ENCODE peak calls at places on chromosomes 3 and 15, in four cellular contexts. V, F, Z and D are unnamed samples.

GRCh38 chr15:74410502-74410901 is 23.3 kb downstream of the SEMA7A start:
- DNase-seq in V (no peak), F (no peak), Z (no peak), D (no peak)

GRCh38 chr3:183507551-183507950 is 48.0 kb downstream of the KLHL6 start:
- DNase-seq in V (no peak), F (no peak), Z (no peak), D (no peak)

GRCh38 chr3:117887896-117888295 is 1146.8 kb downstream of the IGSF11 start:
- DNase-seq in V (no peak), F (no peak), Z (peak), D (no peak)

GRCh38 chr3:169283902-169284451 is 379.5 kb downstream of the MECOM start:
- DNase-seq in V (peak), F (no peak), Z (no peak), D (no peak)

GRCh38 chr3:126577256-126577655 is 18.5 kb upstream of the C3orf22 start:
- DNase-seq in V (no peak), F (no peak), Z (no peak), D (no peak)

GRCh38 chr3:23111286-23111685 is 91.8 kb upstream of the UBE2E2 start:
- DNase-seq in V (no peak), F (no peak), Z (no peak), D (no peak)

GRCh38 chr15:101458908-101459578 is 30.5 kb downstream of the PCSK6 start:
- DNase-seq in V (no peak), F (no peak), Z (no peak), D (no peak)

GRCh38 chr3:117788086-117788485 is 1078.5 kb downstream of the TUSC7 start:
- DNase-seq in V (peak), F (peak), Z (peak), D (no peak)

GRCh38 chr3:81581966-81582599 is 179.4 kb downstream of the GBE1 start:
- DNase-seq in V (peak), F (peak), Z (peak), D (no peak)

GRCh38 chr3:42755681-42756578 is 17.1 kb downstream of the CCDC13 start:
- DNase-seq in V (no peak), F (peak), Z (no peak), D (peak)

GRCh38 chr3:124774841-124775402 is 44.7 kb downstream of the UMPS start:
- DNase-seq in V (no peak), F (no peak), Z (no peak), D (no peak)

GRCh38 chr3:9692416-9692815 is 11.2 kb upstream of the CPNE9 start:
- DNase-seq in V (no peak), F (no peak), Z (no peak), D (no peak)

GRCh38 chr3:192812736-192813383 is 85.5 kb upstream of the FGF12 start:
- DNase-seq in V (peak), F (peak), Z (no peak), D (no peak)

GRCh38 chr15:89486726-89487050 is 9.7 kb downstream of the RHCG start:
- DNase-seq in V (no peak), F (no peak), Z (no peak), D (peak)

GRCh38 chr15:55816017-55816416 is 73.1 kb upstream of the PRTG start:
- DNase-seq in V (no peak), F (no peak), Z (peak), D (no peak)

GRCh38 chr15:93719941-93720351 is 511.4 kb upstream of the MCTP2 start:
- DNase-seq in V (no peak), F (no peak), Z (peak), D (no peak)

GRCh38 chr15:80906159-80906775 is 83.4 kb downstream of the MESD start:
- DNase-seq in V (no peak), F (peak), Z (peak), D (no peak)

GRCh38 chr15:72532991-72533601 is 59.0 kb downstream of the ARIH1 start:
- DNase-seq in V (no peak), F (no peak), Z (no peak), D (peak)

GRCh38 chr3:193826126-193826795 is 233.3 kb downstream of the OPA1 start:
- DNase-seq in V (peak), F (peak), Z (peak), D (no peak)

GRCh38 chr3:21647961-21648360 is 103.0 kb downstream of the ZNF385D start:
- DNase-seq in V (no peak), F (no peak), Z (no peak), D (no peak)

GRCh38 chr15:99425666-99426301 is 140.0 kb upstream of the MEF2A start:
- DNase-seq in V (no peak), F (no peak), Z (no peak), D (no peak)

GRCh38 chr15:85000189-85000864 is 18.7 kb downstream of the PDE8A start:
- DNase-seq in V (no peak), F (no peak), Z (no peak), D (no peak)

GRCh38 chr3:181622365-181622764 is 89.4 kb upstream of the SOX2 start:
- DNase-seq in V (no peak), F (peak), Z (peak), D (no peak)

GRCh38 chr15:91737419-91737818 is 116.1 kb upstream of the SLCO3A1 start:
- DNase-seq in V (no peak), F (no peak), Z (no peak), D (no peak)

GRCh38 chr3:56055616-56056350 is 412.5 kb downstream of the ERC2 start:
- DNase-seq in V (no peak), F (no peak), Z (no peak), D (no peak)

GRCh38 chr3:10263549-10264363 is 15.5 kb downstream of the TATDN2 start:
- DNase-seq in V (peak), F (peak), Z (peak), D (peak)

GRCh38 chr3:114212646-114213045 is 24.7 kb downstream of the ZNF80 start:
- DNase-seq in V (no peak), F (no peak), Z (no peak), D (no peak)

GRCh38 chr3:114216186-114216970 is 21.0 kb downstream of the ZNF80 start:
- DNase-seq in V (no peak), F (no peak), Z (peak), D (no peak)

GRCh38 chr3:114213262-114213668 is 24.1 kb downstream of the ZNF80 start:
- DNase-seq in V (no peak), F (no peak), Z (peak), D (no peak)

GRCh38 chr3:114214542-114215341 is 22.6 kb downstream of the ZNF80 start:
- DNase-seq in V (no peak), F (no peak), Z (no peak), D (no peak)

GRCh38 chr3:114213669-114214541 is 23.5 kb downstream of the ZNF80 start:
- DNase-seq in V (no peak), F (no peak), Z (peak), D (peak)
- TF ChIP-seq CTCF in V (no peak), F (no peak), Z (no peak), D (peak)

GRCh38 chr15:77907824-77908751 is 169.4 kb downstream of the TBC1D2B start:
- DNase-seq in V (peak), F (peak), Z (peak), D (peak)
- TF ChIP-seq CTCF in V (peak), F (peak), Z (peak), D (peak)

GRCh38 chr3:103127737-103128136 is 692.9 kb downstream of the ZPLD1 start:
- DNase-seq in V (no peak), F (peak), Z (peak), D (no peak)

GRCh38 chr3:103127116-103127630 is 692.4 kb downstream of the ZPLD1 start:
- DNase-seq in V (no peak), F (no peak), Z (peak), D (no peak)

GRCh38 chr3:103126111-103126510 is 691.3 kb downstream of the ZPLD1 start:
- DNase-seq in V (no peak), F (no peak), Z (no peak), D (no peak)
- TF ChIP-seq CTCF in V (no peak), F (no peak), Z (no peak), D (no peak)

GRCh38 chr3:90092994-90093393 is 985.6 kb downstream of the EPHA3 start:
- DNase-seq in V (no peak), F (peak), Z (peak), D (no peak)
- TF ChIP-seq CTCF in V (peak), F (peak), Z (peak), D (peak)

DNA sequence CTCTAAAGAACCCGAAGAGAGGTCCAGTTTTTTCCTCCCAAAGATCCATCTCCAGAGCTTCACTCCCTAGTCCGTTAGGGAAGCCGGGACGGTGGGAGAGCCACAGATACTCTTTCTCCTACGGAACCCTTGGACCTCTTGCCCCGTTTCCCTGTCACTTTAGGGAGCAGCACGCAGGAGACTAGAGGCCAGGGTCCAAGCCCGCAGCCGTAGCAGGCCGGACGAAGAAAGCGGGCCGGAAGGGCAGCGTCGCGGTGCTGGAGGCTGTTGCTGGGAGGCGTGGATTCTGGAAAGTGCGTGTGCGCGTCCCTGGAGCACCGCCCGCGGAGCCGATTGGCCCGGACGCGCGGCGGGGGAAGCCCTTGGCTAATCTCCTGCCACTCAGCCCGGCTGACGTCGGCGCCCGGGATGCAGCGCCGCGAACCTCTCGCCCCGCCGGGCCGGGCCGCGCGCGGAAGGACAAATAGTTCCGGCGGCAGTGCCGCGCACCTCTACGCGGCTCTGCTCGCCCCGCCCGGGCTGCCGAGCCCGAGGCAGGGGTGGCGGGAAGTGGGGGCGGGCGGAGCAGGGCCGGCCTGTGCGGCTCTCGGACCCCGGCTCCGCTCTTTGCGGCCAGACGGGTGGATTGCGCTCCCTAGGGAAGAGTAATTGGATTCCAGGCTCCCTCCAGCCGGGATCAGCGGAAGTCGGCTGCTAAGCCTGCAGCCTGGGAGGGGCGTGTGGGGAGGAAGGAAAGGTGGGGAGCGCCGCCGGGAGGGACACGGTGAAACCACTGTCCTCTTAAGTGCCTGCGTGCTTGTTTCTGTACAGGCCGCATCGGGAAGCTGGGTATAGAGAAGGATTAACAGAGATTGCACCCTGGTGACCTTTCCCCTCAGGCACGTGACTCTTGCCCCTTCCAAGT is 31.3 kb upstream of the TCF12 start:
- DNase-seq in V (peak), F (peak), Z (peak), D (peak)
- TF ChIP-seq CTCF in V (no peak), F (no peak), Z (no peak), D (no peak)

DNA sequence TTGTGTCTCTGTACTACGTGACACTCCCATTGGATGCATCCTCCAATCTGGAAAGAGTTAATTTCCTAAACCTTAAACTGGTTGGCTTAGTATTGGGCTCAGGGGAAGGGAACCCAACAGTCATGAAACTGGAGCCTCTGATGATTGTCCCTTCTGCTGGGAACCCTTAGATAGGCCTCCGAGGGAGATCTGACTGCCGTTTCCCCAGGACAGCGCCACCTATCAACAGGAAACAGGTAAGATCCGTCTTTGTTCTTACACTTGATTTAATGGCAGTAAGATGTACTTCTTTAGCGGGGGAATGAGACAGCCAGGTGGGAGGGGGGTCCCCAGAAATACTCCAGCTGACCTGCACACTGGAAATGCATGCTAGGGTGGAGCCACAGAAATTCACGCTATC is 1749.6 kb downstream of the SI start:
- DNase-seq in V (no peak), F (no peak), Z (no peak), D (peak)
- TF ChIP-seq CTCF in V (no peak), F (no peak), Z (no peak), D (peak)

DNA sequence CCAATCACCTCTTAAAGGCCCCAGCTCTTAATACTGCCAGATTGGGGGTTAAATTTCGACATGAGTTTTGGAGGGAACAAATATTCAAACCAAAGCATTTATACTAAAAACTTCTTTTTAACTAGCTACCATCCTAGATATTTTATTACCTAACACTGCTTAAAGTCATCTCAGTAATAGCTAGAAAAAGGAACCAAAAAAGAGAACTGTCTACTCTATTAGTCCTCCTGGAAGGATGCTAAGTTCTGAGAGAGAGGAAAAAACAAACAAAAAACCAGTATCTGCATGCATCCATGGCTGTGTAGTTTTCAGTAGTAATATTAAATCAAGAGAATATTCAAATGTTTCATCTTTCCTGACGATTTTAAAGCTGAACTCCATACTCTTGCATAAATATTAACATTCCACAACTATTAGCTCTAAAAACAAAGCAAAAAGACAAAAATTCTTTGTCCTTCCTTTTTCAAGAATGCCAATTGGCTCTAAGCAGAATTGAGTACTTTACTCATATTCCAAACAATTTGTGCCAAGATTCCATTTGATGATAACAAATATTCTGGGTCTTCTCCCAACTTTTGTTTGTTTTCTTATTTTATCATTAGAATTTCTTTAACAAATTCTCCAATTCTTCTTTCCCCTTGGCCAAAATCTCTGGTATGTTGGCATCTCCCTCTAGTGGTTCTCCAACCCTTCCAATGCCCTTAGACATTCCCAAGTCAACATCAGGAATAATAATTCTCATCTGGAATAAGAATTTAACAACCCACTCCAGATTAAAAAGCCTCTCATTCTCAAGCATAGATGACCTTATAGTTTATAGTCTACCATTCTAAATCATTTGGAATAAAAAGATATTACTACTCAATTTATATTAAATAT is 5.5 kb downstream of the CPOX start:
- DNase-seq in V (no peak), F (peak), Z (no peak), D (no peak)
- TF ChIP-seq CTCF in V (no peak), F (peak), Z (peak), D (peak)

GRCh38 chr15:57253082-57253481 is 123.2 kb upstream of the CGNL1 start:
- DNase-seq in V (no peak), F (no peak), Z (no peak), D (no peak)
- TF ChIP-seq CTCF in V (no peak), F (no peak), Z (no peak), D (no peak)

GRCh38 chr3:13282986-13283876 is 136.9 kb downstream of the NUP210 start:
- DNase-seq in V (peak), F (peak), Z (no peak), D (peak)
- TF ChIP-seq CTCF in V (peak), F (peak), Z (no peak), D (peak)

GRCh38 chr3:150379469-150379868 is 28.6 kb upstream of the TSC22D2 start:
- DNase-seq in V (no peak), F (no peak), Z (no peak), D (no peak)

GRCh38 chr3:150385296-150386242 is 22.5 kb upstream of the TSC22D2 start:
- DNase-seq in V (no peak), F (no peak), Z (no peak), D (no peak)

GRCh38 chr3:150388468-150389418 is 19.4 kb upstream of the TSC22D2 start:
- DNase-seq in V (no peak), F (no peak), Z (no peak), D (no peak)

DNA sequence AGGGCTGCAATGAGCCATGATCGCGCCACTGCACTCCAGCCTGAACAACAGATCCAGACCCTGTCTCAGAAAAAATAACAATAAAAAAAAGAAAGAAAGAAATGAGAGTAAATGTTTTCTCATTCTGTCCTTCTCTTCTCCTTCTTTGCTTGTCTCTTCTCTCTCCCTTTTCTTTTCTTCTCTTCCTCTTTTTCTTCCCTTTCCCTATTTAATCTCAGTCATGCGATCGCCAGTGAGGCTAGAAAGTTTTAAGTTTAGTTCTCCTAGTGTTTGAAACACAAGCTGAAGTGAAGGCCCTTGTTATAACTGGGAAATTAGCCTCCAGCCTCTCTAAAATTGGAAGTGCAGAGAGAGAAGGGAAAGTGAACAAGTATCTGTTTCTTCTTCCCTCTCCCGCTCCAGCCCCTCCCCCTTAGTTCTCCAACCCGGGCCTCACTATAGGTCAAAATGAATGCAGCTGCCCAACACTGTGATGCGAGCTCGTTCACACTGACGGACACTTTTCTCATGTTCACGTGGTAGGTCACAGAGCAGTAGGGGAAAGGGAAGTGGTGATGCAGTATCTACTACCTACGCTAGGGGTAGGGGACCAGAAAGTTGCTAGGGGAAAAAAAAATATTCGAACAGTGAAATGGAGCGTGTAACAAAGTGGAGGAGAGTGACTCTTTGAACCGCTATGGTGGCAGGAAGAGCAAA is 23.4 kb upstream of the TSC22D2 start:
- DNase-seq in V (no peak), F (no peak), Z (no peak), D (peak)
- TF ChIP-seq CTCF in V (no peak), F (no peak), Z (peak), D (peak)